ENCODE peak calls at places on chromosomes 12 and 14, in ten cellular contexts. N, Q, D, K, U, X, E, R, T and P are unnamed samples.

GRCh38 chr12:132561784-132562156 is 48.6 kb downstream of the LRCOL1 start:
- DNase-seq in N (no peak), Q (peak), D (no peak), K (peak), U (peak), X (no peak), E (peak), R (no peak), T (peak), P (no peak)

GRCh38 chr12:121799842-121800693 is 3.7 kb upstream of the SETD1B start:
- DNase-seq in N (no peak), Q (peak), D (peak), K (peak), U (peak), X (peak), E (peak), R (peak), T (peak), P (peak)

GRCh38 chr12:8912910-8913309 is 1.4 kb upstream of the PHC1 start:
- DNase-seq in N (peak), Q (no peak), D (no peak), K (peak), U (peak), X (no peak), E (no peak), R (no peak), T (peak), P (no peak)

GRCh38 chr12:54890339-54890738 is 36.0 kb downstream of the MUCL1 start:
- DNase-seq in N (no peak), Q (no peak), D (no peak), K (no peak), U (no peak), X (no peak), E (no peak), R (no peak), T (peak), P (no peak)

GRCh38 chr12:57724936-57725740 is 13.4 kb downstream of the AGAP2 start:
- DNase-seq in N (no peak), Q (no peak), D (no peak), K (no peak), U (no peak), X (no peak), E (peak), R (no peak), T (no peak), P (peak)

GRCh38 chr12:17818931-17819330 is 271.1 kb downstream of the RERGL start:
- DNase-seq in N (no peak), Q (no peak), D (no peak), K (no peak), U (no peak), X (no peak), E (no peak), R (no peak), T (no peak), P (no peak)

GRCh38 chr12:49793620-49794019 is 34.6 kb downstream of the NCKAP5L start:
- DNase-seq in N (no peak), Q (no peak), D (no peak), K (no peak), U (no peak), X (no peak), E (peak), R (no peak), T (no peak), P (no peak)

GRCh38 chr12:88544991-88545684 is 35.1 kb downstream of the KITLG start:
- DNase-seq in N (no peak), Q (peak), D (peak), K (no peak), U (no peak), X (no peak), E (no peak), R (peak), T (no peak), P (no peak)

GRCh38 chr12:92539966-92540791 is 162.6 kb upstream of the PLEKHG7 start:
- DNase-seq in N (no peak), Q (no peak), D (no peak), K (peak), U (no peak), X (no peak), E (no peak), R (no peak), T (no peak), P (no peak)

GRCh38 chr12:76863005-76863670 is 15.7 kb downstream of the CSRP2 start:
- DNase-seq in N (no peak), Q (peak), D (peak), K (no peak), U (no peak), X (no peak), E (no peak), R (peak), T (no peak), P (no peak)

GRCh38 chr12:121576851-121577391 is 3.9 kb downstream of the KDM2B start:
- DNase-seq in N (no peak), Q (peak), D (peak), K (no peak), U (no peak), X (no peak), E (peak), R (peak), T (peak), P (no peak)

GRCh38 chr12:54648265-54648664 is at the start of gene DCD:
- DNase-seq in N (no peak), Q (no peak), D (no peak), K (no peak), U (no peak), X (no peak), E (no peak), R (no peak), T (no peak), P (no peak)

GRCh38 chr12:115000038-115000437 is 316.1 kb upstream of the TBX3 start:
- DNase-seq in N (no peak), Q (peak), D (peak), K (no peak), U (peak), X (no peak), E (no peak), R (peak), T (peak), P (no peak)

GRCh38 chr12:47808574-47809380 is 10.9 kb downstream of the HDAC7 start:
- DNase-seq in N (no peak), Q (no peak), D (peak), K (no peak), U (peak), X (no peak), E (no peak), R (peak), T (peak), P (no peak)

GRCh38 chr12:100858658-100859057 is 64.1 kb downstream of the ANO4 start:
- DNase-seq in N (no peak), Q (no peak), D (peak), K (no peak), U (peak), X (no peak), E (no peak), R (peak), T (no peak), P (no peak)

GRCh38 chr12:4203772-4204376 is 69.7 kb upstream of the CCND2 start:
- DNase-seq in N (no peak), Q (no peak), D (no peak), K (no peak), U (no peak), X (no peak), E (no peak), R (no peak), T (no peak), P (peak)

GRCh38 chr12:67515679-67516363 is 132.7 kb upstream of the DYRK2 start:
- DNase-seq in N (no peak), Q (peak), D (no peak), K (peak), U (no peak), X (no peak), E (peak), R (no peak), T (peak), P (no peak)

GRCh38 chr14:91369628-91370445 is 47.8 kb downstream of the CCDC88C start:
- DNase-seq in N (peak), Q (no peak), D (no peak), K (peak), U (peak), X (no peak), E (peak), R (no peak), T (peak), P (no peak)

GRCh38 chr12:117261267-117261666 is 71.0 kb upstream of the FBXO21 start:
- DNase-seq in N (peak), Q (peak), D (peak), K (no peak), U (peak), X (no peak), E (no peak), R (no peak), T (peak), P (no peak)

GRCh38 chr14:20415723-20416622 is 2.7 kb upstream of the TEP1 start:
- DNase-seq in N (no peak), Q (peak), D (peak), K (peak), U (peak), X (no peak), E (peak), R (peak), T (peak), P (no peak)

GRCh38 chr14:22561661-22562579 is 27.1 kb downstream of the DAD1 start:
- DNase-seq in N (no peak), Q (peak), D (no peak), K (no peak), U (no peak), X (peak), E (peak), R (no peak), T (no peak), P (no peak)

GRCh38 chr12:108704527-108704926 is 26.8 kb downstream of the CORO1C start:
- DNase-seq in N (no peak), Q (no peak), D (no peak), K (peak), U (no peak), X (no peak), E (no peak), R (no peak), T (no peak), P (no peak)

GRCh38 chr14:61380984-61381383 is 59.6 kb downstream of the PRKCH start:
- DNase-seq in N (no peak), Q (no peak), D (no peak), K (no peak), U (peak), X (no peak), E (no peak), R (no peak), T (peak), P (no peak)

GRCh38 chr12:77685112-77685511 is 145.6 kb upstream of the NAV3 start:
- DNase-seq in N (peak), Q (peak), D (peak), K (peak), U (peak), X (no peak), E (peak), R (peak), T (peak), P (no peak)

GRCh38 chr12:124774054-124774461 is 89.6 kb downstream of the SCARB1 start:
- DNase-seq in N (no peak), Q (peak), D (peak), K (no peak), U (peak), X (peak), E (peak), R (no peak), T (no peak), P (no peak)

GRCh38 chr12:66665416-66665815 is 13.5 kb downstream of the GRIP1 start:
- DNase-seq in N (no peak), Q (no peak), D (no peak), K (no peak), U (no peak), X (no peak), E (no peak), R (peak), T (peak), P (no peak)

GRCh38 chr14:26598081-26598671 is 343 bp upstream of the NOVA1 start:
- DNase-seq in N (no peak), Q (peak), D (peak), K (peak), U (no peak), X (peak), E (peak), R (peak), T (peak), P (peak)

GRCh38 chr12:65123435-65124063 is 2.4 kb upstream of the WIF1 start:
- DNase-seq in N (no peak), Q (peak), D (peak), K (no peak), U (peak), X (no peak), E (peak), R (peak), T (peak), P (no peak)

GRCh38 chr12:131084341-131085011 is 130.8 kb downstream of the ADGRD1 start:
- DNase-seq in N (no peak), Q (no peak), D (no peak), K (no peak), U (no peak), X (peak), E (no peak), R (no peak), T (no peak), P (peak)

GRCh38 chr12:92538970-92539749 is 163.6 kb upstream of the PLEKHG7 start:
- DNase-seq in N (no peak), Q (peak), D (peak), K (peak), U (peak), X (no peak), E (peak), R (peak), T (peak), P (no peak)

GRCh38 chr12:46515829-46516228 is 143.3 kb upstream of the SLC38A2 start:
- DNase-seq in N (no peak), Q (no peak), D (no peak), K (no peak), U (no peak), X (no peak), E (no peak), R (no peak), T (no peak), P (no peak)

GRCh38 chr14:57378661-57379060 is 11.7 kb upstream of the NAA30 start:
- DNase-seq in N (no peak), Q (peak), D (peak), K (no peak), U (no peak), X (no peak), E (no peak), R (peak), T (peak), P (no peak)

GRCh38 chr14:36207500-36207899 is 31.0 kb upstream of the PTCSC3 start:
- DNase-seq in N (no peak), Q (no peak), D (peak), K (no peak), U (peak), X (no peak), E (no peak), R (peak), T (peak), P (no peak)

GRCh38 chr14:92108345-92109254 is 2.2 kb upstream of the ATXN3 start:
- DNase-seq in N (no peak), Q (peak), D (no peak), K (no peak), U (no peak), X (no peak), E (no peak), R (no peak), T (no peak), P (no peak)

GRCh38 chr12:19971396-19971802 is 396.9 kb upstream of the PDE3A start:
- DNase-seq in N (no peak), Q (peak), D (peak), K (peak), U (no peak), X (no peak), E (no peak), R (no peak), T (no peak), P (peak)

DNA sequence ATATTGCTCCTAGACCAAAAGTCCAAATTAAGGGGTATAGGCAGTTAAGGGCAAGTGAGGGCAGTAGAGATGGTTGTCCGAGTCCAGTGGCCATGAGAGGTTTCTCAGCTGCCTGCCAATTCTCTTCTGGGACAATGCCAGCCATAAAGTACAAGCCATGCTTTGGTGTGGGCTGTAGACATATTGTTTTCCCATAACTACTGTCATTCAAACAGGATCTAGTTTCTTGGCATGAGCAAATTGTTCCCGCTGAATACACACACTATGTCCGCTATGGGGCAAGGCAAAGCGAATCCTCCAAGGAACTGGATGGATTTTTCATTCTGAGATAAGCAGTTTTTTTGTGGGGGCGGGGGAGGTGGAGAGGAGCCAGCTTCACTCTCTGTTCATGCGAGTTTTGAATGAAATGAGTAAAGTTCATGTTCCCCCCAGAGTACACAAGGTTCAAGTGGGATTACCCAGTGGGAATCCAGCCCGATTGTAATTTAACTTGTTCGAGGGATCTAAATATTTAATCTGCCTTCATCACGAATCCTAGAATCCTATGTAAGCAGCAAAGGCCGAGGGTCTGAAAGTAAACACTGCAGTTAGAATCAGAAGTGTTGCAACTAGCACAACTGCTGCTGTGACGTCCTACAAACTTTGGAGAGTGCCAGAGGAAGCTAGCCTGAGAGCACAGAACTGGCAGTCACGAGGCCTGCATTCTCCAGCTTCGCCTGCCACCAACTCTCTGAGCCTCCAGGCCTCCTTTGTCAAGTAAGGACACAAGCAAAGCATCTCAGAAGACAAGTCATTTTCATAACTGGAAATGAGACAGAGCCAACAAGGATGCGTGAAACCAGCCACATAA is 137.0 kb downstream of the CRADD start:
- DNase-seq in N (no peak), Q (peak), D (peak), K (peak), U (no peak), X (peak), E (no peak), R (peak), T (no peak), P (no peak)
- TF ChIP-seq CTCF in N (no peak), Q (no peak), D (no peak), K (no peak), U (no peak), X (no peak), E (no peak), R (no peak), T (no peak), P (no peak)

GRCh38 chr12:62813031-62813829 is 121.7 kb downstream of the PPM1H start:
- DNase-seq in N (no peak), Q (peak), D (peak), K (peak), U (peak), X (peak), E (peak), R (peak), T (no peak), P (no peak)
- TF ChIP-seq CTCF in N (peak), Q (peak), D (peak), K (peak), U (peak), X (peak), E (peak), R (peak), T (peak), P (peak)

DNA sequence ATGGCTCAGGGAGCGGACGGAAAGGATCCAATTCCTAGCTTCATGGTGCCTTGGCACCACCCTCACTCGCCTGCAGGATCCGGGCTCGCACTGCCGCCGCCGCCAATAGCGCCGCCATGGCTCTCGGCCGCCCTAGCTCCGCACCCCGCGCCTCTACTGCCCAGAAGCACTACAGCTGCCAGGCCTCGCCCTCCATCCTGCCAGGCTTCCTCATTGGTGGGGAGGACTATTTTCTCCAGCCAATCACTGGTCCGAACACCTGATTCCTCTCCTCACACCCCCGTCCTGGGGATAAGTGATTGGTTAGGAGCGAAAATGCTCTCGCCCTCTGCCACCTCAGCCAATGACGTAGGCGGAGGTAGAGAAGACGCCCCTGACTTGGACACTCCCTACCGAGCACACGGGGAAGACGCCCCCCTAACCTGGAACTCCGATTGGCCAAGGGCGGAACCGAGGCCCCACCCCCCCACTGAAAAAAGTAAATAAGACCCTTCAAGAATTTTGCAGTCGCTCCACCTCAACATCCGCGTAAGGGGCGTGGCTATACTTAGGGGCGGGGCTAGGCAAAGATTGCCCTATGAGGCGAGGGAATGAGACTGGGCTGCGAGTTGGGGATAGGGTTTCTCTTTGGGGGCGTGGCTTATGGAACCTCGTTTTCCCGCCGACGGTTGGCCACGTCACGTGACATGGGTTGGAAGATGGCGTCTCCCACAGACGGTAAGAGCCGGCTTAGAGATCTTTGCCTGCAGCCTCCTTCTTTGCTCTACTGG is at the start of the genes ALDH6A1 and LIN52:
- DNase-seq in N (peak), Q (peak), D (peak), K (peak), U (peak), X (peak), E (peak), R (peak), T (peak), P (peak)
- TF ChIP-seq CTCF in N (no peak), Q (no peak), D (no peak), K (no peak), U (no peak), X (no peak), E (peak), R (no peak), T (no peak), P (peak)

GRCh38 chr14:99592933-99593753 is 10.9 kb downstream of the CCDC85C start:
- DNase-seq in N (no peak), Q (no peak), D (no peak), K (no peak), U (no peak), X (no peak), E (no peak), R (no peak), T (no peak), P (no peak)

GRCh38 chr14:99589651-99590530 is 14.1 kb downstream of the CCDC85C start:
- DNase-seq in N (no peak), Q (no peak), D (no peak), K (no peak), U (no peak), X (no peak), E (no peak), R (no peak), T (no peak), P (no peak)

GRCh38 chr14:99592394-99592793 is 11.6 kb downstream of the CCDC85C start:
- DNase-seq in N (no peak), Q (no peak), D (no peak), K (no peak), U (no peak), X (no peak), E (no peak), R (no peak), T (no peak), P (no peak)

GRCh38 chr14:99589031-99589441 is 15.0 kb downstream of the CCDC85C start:
- DNase-seq in N (no peak), Q (no peak), D (no peak), K (no peak), U (no peak), X (no peak), E (no peak), R (no peak), T (no peak), P (no peak)

GRCh38 chr14:99590746-99591555 is 13.1 kb downstream of the CCDC85C start:
- DNase-seq in N (no peak), Q (peak), D (peak), K (peak), U (peak), X (no peak), E (no peak), R (peak), T (no peak), P (no peak)
- TF ChIP-seq CTCF in N (no peak), Q (no peak), D (no peak), K (no peak), U (no peak), X (no peak), E (no peak), R (no peak), T (no peak), P (no peak)

GRCh38 chr14:95110178-95110577 is 47.2 kb downstream of the DICER1 start:
- DNase-seq in N (no peak), Q (no peak), D (no peak), K (no peak), U (no peak), X (no peak), E (no peak), R (no peak), T (no peak), P (no peak)
- TF ChIP-seq CTCF in N (no peak), Q (no peak), D (no peak), K (no peak), U (no peak), X (no peak), E (no peak), R (no peak), T (no peak), P (no peak)